ENCODE peak calls at places on chromosome 3, in nine cellular contexts. One of them, this sample, is unnamed.

GRCh38 chr3:20043398-20043797 is 3.2 kb downstream of the KAT2B start:
- DNase-seq in transverse colon: peak
- DNase-seq in HCT116: no peak
- DNase-seq in Peyer's patch: peak
- DNase-seq in esophagus squamous epithelium: peak
- DNase-seq in IMR-90: no peak
- DNase-seq in tibial nerve: peak
- DNase-seq in PC-9: peak
- DNase-seq in tibial artery: peak
- DNase-seq in this sample: peak

GRCh38 chr3:71760140-71760539 is 6.5 kb downstream of the GPR27 start:
- DNase-seq in tibial nerve: no peak
- DNase-seq in Peyer's patch: no peak
- DNase-seq in transverse colon: no peak
- DNase-seq in HCT116: no peak
- DNase-seq in IMR-90: no peak
- DNase-seq in PC-9: no peak
- DNase-seq in esophagus squamous epithelium: no peak
- DNase-seq in tibial artery: no peak
- DNase-seq in this sample: no peak

GRCh38 chr3:57737840-57738239 is 18.3 kb upstream of the SLMAP start:
- DNase-seq in PC-9: no peak
- DNase-seq in IMR-90: no peak
- DNase-seq in tibial nerve: no peak
- DNase-seq in esophagus squamous epithelium: no peak
- DNase-seq in tibial artery: no peak
- DNase-seq in transverse colon: no peak
- DNase-seq in HCT116: no peak
- DNase-seq in Peyer's patch: no peak
- DNase-seq in this sample: no peak

GRCh38 chr3:16319307-16319706 is 54.3 kb downstream of the OXNAD1 start:
- DNase-seq in HCT116: peak
- DNase-seq in tibial nerve: no peak
- DNase-seq in tibial artery: no peak
- DNase-seq in Peyer's patch: no peak
- DNase-seq in esophagus squamous epithelium: no peak
- DNase-seq in IMR-90: no peak
- DNase-seq in PC-9: no peak
- DNase-seq in transverse colon: no peak
- DNase-seq in this sample: peak

GRCh38 chr3:123817413-123817812 is 66.7 kb downstream of the MYLK start:
- DNase-seq in esophagus squamous epithelium: no peak
- DNase-seq in IMR-90: no peak
- DNase-seq in Peyer's patch: no peak
- DNase-seq in tibial nerve: no peak
- DNase-seq in tibial artery: no peak
- DNase-seq in transverse colon: no peak
- DNase-seq in PC-9: no peak
- DNase-seq in HCT116: no peak
- DNase-seq in this sample: no peak

GRCh38 chr3:42702066-42702951 is at the start of gene HHATL:
- DNase-seq in IMR-90: no peak
- DNase-seq in tibial artery: peak
- DNase-seq in HCT116: no peak
- DNase-seq in transverse colon: no peak
- DNase-seq in PC-9: no peak
- DNase-seq in esophagus squamous epithelium: no peak
- DNase-seq in tibial nerve: no peak
- DNase-seq in Peyer's patch: no peak
- DNase-seq in this sample: no peak

GRCh38 chr3:65523878-65524277 is 514.8 kb downstream of the MAGI1 start:
- DNase-seq in tibial artery: no peak
- DNase-seq in esophagus squamous epithelium: no peak
- DNase-seq in IMR-90: no peak
- DNase-seq in tibial nerve: no peak
- DNase-seq in HCT116: no peak
- DNase-seq in transverse colon: no peak
- DNase-seq in PC-9: no peak
- DNase-seq in Peyer's patch: no peak
- DNase-seq in this sample: no peak

GRCh38 chr3:14345496-14346150 is 56.8 kb upstream of the SLC6A6 start:
- DNase-seq in IMR-90: peak
- DNase-seq in esophagus squamous epithelium: no peak
- DNase-seq in Peyer's patch: no peak
- DNase-seq in PC-9: peak
- DNase-seq in HCT116: no peak
- DNase-seq in transverse colon: no peak
- DNase-seq in tibial nerve: no peak
- DNase-seq in tibial artery: no peak
- DNase-seq in this sample: no peak

GRCh38 chr3:100561459-100562158 is 47.8 kb upstream of the ADGRG7 start:
- DNase-seq in transverse colon: no peak
- DNase-seq in Peyer's patch: no peak
- DNase-seq in HCT116: no peak
- DNase-seq in tibial artery: no peak
- DNase-seq in IMR-90: peak
- DNase-seq in tibial nerve: no peak
- DNase-seq in PC-9: no peak
- DNase-seq in esophagus squamous epithelium: no peak
- DNase-seq in this sample: peak

GRCh38 chr3:133944641-133945441 is 49.2 kb upstream of the RAB6B start:
- DNase-seq in Peyer's patch: peak
- DNase-seq in esophagus squamous epithelium: no peak
- DNase-seq in HCT116: no peak
- DNase-seq in tibial nerve: no peak
- DNase-seq in tibial artery: peak
- DNase-seq in transverse colon: no peak
- DNase-seq in IMR-90: peak
- DNase-seq in PC-9: peak
- DNase-seq in this sample: peak

GRCh38 chr3:55487376-55488241 is 503 bp upstream of the WNT5A start:
- DNase-seq in tibial artery: no peak
- DNase-seq in IMR-90: peak
- DNase-seq in PC-9: peak
- DNase-seq in HCT116: no peak
- DNase-seq in transverse colon: peak
- DNase-seq in Peyer's patch: peak
- DNase-seq in esophagus squamous epithelium: no peak
- DNase-seq in tibial nerve: no peak
- DNase-seq in this sample: peak

GRCh38 chr3:158574646-158575045 is 3.7 kb downstream of the MLF1 start:
- DNase-seq in esophagus squamous epithelium: no peak
- DNase-seq in tibial nerve: no peak
- DNase-seq in PC-9: no peak
- DNase-seq in tibial artery: no peak
- DNase-seq in HCT116: no peak
- DNase-seq in IMR-90: no peak
- DNase-seq in Peyer's patch: no peak
- DNase-seq in transverse colon: no peak
- DNase-seq in this sample: no peak

GRCh38 chr3:2595486-2595885 is 496.8 kb downstream of the CNTN4 start:
- DNase-seq in transverse colon: no peak
- DNase-seq in IMR-90: no peak
- DNase-seq in tibial artery: no peak
- DNase-seq in PC-9: no peak
- DNase-seq in Peyer's patch: no peak
- DNase-seq in tibial nerve: no peak
- DNase-seq in HCT116: no peak
- DNase-seq in esophagus squamous epithelium: no peak
- DNase-seq in this sample: no peak

GRCh38 chr3:151962891-151963290 is 89.4 kb downstream of the SUCNR1 start:
- DNase-seq in IMR-90: no peak
- DNase-seq in HCT116: no peak
- DNase-seq in PC-9: no peak
- DNase-seq in tibial artery: no peak
- DNase-seq in transverse colon: no peak
- DNase-seq in esophagus squamous epithelium: no peak
- DNase-seq in tibial nerve: no peak
- DNase-seq in Peyer's patch: no peak
- DNase-seq in this sample: no peak

GRCh38 chr3:5187920-5188418 is 462 bp downstream of the EDEM1 start:
- DNase-seq in HCT116: no peak
- DNase-seq in IMR-90: peak
- DNase-seq in tibial nerve: no peak
- DNase-seq in PC-9: no peak
- DNase-seq in esophagus squamous epithelium: no peak
- DNase-seq in transverse colon: peak
- DNase-seq in Peyer's patch: no peak
- DNase-seq in tibial artery: peak
- DNase-seq in this sample: peak

DNA sequence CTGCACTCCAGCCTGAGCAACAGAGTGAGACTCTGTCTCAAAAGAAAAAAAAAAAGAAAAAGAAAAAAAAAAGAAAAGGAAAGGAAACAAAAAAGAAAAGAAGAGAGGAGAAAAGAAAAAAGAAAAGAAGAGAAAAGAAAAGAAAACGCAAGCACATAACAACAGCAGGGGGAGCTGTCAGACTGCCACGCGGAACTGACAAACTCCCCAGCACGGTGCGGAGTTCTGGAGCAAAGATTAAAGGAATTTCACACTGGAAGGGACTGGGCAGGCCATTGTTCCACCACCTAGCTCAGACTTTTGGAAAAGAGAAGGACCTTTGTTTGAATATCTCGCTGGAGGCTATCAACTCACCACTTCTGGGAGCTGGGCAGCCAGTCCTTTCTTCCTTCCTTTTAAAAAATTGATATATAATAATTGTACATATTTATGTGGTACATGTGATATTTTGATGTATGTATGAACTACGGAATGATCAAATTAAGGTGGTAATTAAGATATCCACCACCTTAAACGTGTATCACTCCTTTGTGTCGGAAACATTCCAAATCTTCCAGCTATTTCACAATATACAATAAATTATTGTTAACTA is 40.5 kb downstream of the DPPA2 start:
- DNase-seq in PC-9: no peak
- DNase-seq in IMR-90: peak
- DNase-seq in Peyer's patch: no peak
- DNase-seq in esophagus squamous epithelium: no peak
- DNase-seq in tibial nerve: no peak
- DNase-seq in tibial artery: no peak
- DNase-seq in HCT116: peak
- DNase-seq in transverse colon: peak
- DNase-seq in this sample: peak
- TF ChIP-seq CTCF in PC-9: peak
- TF ChIP-seq CTCF in IMR-90: peak
- TF ChIP-seq CTCF in Peyer's patch: peak
- TF ChIP-seq CTCF in esophagus squamous epithelium: no peak
- TF ChIP-seq CTCF in tibial nerve: peak
- TF ChIP-seq CTCF in tibial artery: peak
- TF ChIP-seq CTCF in HCT116: peak
- TF ChIP-seq CTCF in transverse colon: peak
- TF ChIP-seq CTCF in this sample: peak

DNA sequence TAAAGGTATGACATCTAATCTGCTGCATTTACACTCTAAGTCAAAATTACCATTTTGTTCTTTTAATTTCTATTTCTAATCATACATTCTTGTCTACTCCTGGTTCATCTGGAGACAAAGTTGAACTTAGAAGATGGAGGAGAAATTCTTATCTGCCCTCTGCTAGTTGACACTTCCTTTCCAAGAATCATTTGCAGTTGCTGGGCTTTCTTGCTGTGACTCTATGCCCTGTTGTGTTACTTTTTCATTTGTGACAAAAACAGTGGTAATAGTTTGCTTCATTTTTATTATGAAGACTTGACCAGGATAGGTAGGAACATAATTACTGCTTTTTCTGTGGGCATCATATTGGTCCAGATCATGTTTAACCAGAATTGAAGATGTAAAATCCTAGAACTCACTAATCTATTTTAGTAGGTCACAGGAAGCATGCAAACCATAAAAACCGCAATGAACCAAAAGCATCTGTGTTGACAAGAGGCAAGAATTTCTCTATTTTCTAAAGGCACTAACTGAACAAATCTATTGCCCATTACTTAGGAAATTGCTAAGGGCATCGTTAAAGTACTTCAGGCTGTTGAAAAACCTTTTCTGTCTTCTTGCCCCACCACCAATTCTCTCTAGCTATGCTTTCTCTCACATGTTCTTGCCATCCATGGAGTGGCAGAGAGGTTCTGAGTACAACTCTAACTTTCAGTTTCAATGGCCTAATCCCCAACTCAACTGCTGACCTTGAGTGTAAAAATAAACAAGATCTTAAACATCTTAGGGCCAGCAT is 4.2 kb upstream of the CCR2 start:
- DNase-seq in PC-9: no peak
- DNase-seq in IMR-90: no peak
- DNase-seq in tibial artery: no peak
- DNase-seq in Peyer's patch: no peak
- DNase-seq in transverse colon: no peak
- DNase-seq in tibial nerve: no peak
- DNase-seq in esophagus squamous epithelium: no peak
- DNase-seq in HCT116: no peak
- DNase-seq in this sample: no peak
- H3K4me3 ChIP-seq in PC-9: no peak
- H3K4me3 ChIP-seq in IMR-90: no peak
- H3K4me3 ChIP-seq in tibial artery: no peak
- H3K4me3 ChIP-seq in Peyer's patch: no peak
- H3K4me3 ChIP-seq in transverse colon: no peak
- H3K4me3 ChIP-seq in tibial nerve: no peak
- H3K4me3 ChIP-seq in esophagus squamous epithelium: no peak
- H3K4me3 ChIP-seq in HCT116: no peak
- H3K4me3 ChIP-seq in this sample: no peak

DNA sequence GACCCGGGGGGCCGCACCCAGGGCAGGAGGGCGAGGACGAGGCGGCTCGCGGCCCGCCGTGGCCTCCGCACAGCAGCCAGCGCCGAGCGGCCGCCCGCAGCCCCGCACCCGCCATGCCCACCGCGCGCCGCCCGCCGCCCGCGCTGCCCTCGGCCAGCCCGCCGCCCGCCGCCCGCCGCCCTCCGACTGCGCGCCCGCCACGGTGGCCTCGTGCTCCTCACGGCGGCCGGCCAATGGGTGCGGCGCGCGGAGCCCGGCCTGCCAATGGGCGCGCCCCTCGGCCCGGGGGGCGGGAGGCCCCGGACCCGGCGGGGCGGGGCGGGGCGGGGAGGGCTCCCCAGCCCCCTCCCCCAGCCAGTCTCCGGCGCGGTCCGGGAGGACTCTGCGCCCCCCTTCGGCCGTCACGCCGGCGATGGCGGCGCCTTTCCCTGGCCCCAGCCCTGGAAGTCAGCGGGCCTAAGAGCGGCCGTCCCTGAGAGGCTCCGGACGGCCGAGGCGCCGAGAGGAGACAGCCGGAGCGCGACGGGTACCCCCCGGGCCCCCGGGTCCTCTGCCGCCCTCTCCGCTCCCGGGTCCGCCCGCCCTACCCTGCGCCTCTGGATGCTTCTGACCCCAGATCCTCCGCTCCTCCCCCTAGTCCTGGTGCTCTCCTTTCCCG is at the start of gene NT5DC2:
- DNase-seq in tibial artery: no peak
- DNase-seq in HCT116: no peak
- DNase-seq in transverse colon: peak
- DNase-seq in esophagus squamous epithelium: no peak
- DNase-seq in IMR-90: peak
- DNase-seq in PC-9: no peak
- DNase-seq in tibial nerve: peak
- DNase-seq in Peyer's patch: peak
- DNase-seq in this sample: peak
- TF ChIP-seq CTCF in tibial artery: no peak
- TF ChIP-seq CTCF in HCT116: no peak
- TF ChIP-seq CTCF in transverse colon: no peak
- TF ChIP-seq CTCF in esophagus squamous epithelium: no peak
- TF ChIP-seq CTCF in IMR-90: peak
- TF ChIP-seq CTCF in PC-9: no peak
- TF ChIP-seq CTCF in tibial nerve: no peak
- TF ChIP-seq CTCF in Peyer's patch: no peak
- TF ChIP-seq CTCF in this sample: no peak

GRCh38 chr3:177145402-177145801 is 51.9 kb downstream of the TBL1XR1 start:
- DNase-seq in IMR-90: no peak
- DNase-seq in HCT116: no peak
- DNase-seq in tibial artery: no peak
- DNase-seq in esophagus squamous epithelium: no peak
- DNase-seq in tibial nerve: no peak
- DNase-seq in Peyer's patch: no peak
- DNase-seq in transverse colon: no peak
- DNase-seq in PC-9: no peak
- DNase-seq in this sample: no peak
- H3K4me3 ChIP-seq in IMR-90: no peak
- H3K4me3 ChIP-seq in HCT116: no peak
- H3K4me3 ChIP-seq in tibial artery: no peak
- H3K4me3 ChIP-seq in esophagus squamous epithelium: no peak
- H3K4me3 ChIP-seq in tibial nerve: no peak
- H3K4me3 ChIP-seq in Peyer's patch: no peak
- H3K4me3 ChIP-seq in transverse colon: no peak
- H3K4me3 ChIP-seq in PC-9: no peak
- H3K4me3 ChIP-seq in this sample: no peak

This sample was measured in fibroblast of pulmonary artery.